ENCODE peak calls at places on chromosomes 6 and 20, in seven cellular contexts. I is body of pancreas, S is spleen, N is tibial nerve, V is gastrocnemius medialis, F is HCT116, K is uterus. G is an unnamed sample.

GRCh38 chr20:10925767-10926166 is 252.0 kb upstream of the JAG1 start:
- DNase-seq in I (no peak), S (no peak), N (no peak), V (no peak), F (no peak), K (no peak), G (no peak)

GRCh38 chr20:37986063-37986858 is 47.0 kb downstream of the TTI1 start:
- DNase-seq in I (no peak), S (no peak), N (no peak), V (no peak), F (no peak), K (no peak), G (no peak)

GRCh38 chr6:149934249-149935156 is 7.3 kb upstream of the ULBP2 start:
- DNase-seq in I (peak; percentile 74), S (no peak), N (peak; percentile 54), V (no peak), F (peak; percentile 76), K (peak; percentile 61), G (peak; percentile 90)

GRCh38 chr6:166707045-166707444 is 80.0 kb upstream of the RPS6KA2 start:
- DNase-seq in I (peak; percentile 67), S (peak; percentile 82), N (no peak), V (no peak), F (no peak), K (no peak), G (no peak)

GRCh38 chr6:106692112-106692822 is 62.9 kb downstream of the QRSL1 start:
- DNase-seq in I (peak; percentile 90), S (no peak), N (no peak), V (no peak), F (no peak), K (no peak), G (no peak)

GRCh38 chr6:16256781-16257180 is 18.4 kb downstream of the GMPR start:
- DNase-seq in I (no peak), S (no peak), N (no peak), V (no peak), F (no peak), K (no peak), G (no peak)

GRCh38 chr20:13400453-13400852 is 179.4 kb downstream of the ISM1 start:
- DNase-seq in I (no peak), S (no peak), N (no peak), V (no peak), F (no peak), K (no peak), G (no peak)

GRCh38 chr6:165799736-165800135 is 136.7 kb upstream of the PDE10A start:
- DNase-seq in I (peak; percentile 48), S (no peak), N (no peak), V (no peak), F (no peak), K (peak; percentile 43), G (no peak)

GRCh38 chr6:163252132-163252729 is 162.3 kb upstream of the QKI start:
- DNase-seq in I (peak; percentile 7), S (no peak), N (no peak), V (no peak), F (no peak), K (no peak), G (no peak)

GRCh38 chr20:59670786-59671492 is 66.6 kb downstream of the PHACTR3 start:
- DNase-seq in I (no peak), S (no peak), N (no peak), V (no peak), F (no peak), K (no peak), G (no peak)

GRCh38 chr20:13554076-13554475 is 84.7 kb downstream of the TASP1 start:
- DNase-seq in I (no peak), S (no peak), N (no peak), V (no peak), F (no peak), K (no peak), G (no peak)

GRCh38 chr20:21395666-21396044 is 1.7 kb downstream of the NKX2-4 start:
- DNase-seq in I (no peak), S (no peak), N (no peak), V (no peak), F (no peak), K (no peak), G (no peak)

GRCh38 chr20:21397341-21398108 is at the start of gene NKX2-4:
- DNase-seq in I (no peak), S (no peak), N (no peak), V (no peak), F (no peak), K (no peak), G (no peak)

GRCh38 chr20:21396045-21396893 is 1.1 kb downstream of the NKX2-4 start:
- DNase-seq in I (peak; percentile 8), S (no peak), N (no peak), V (no peak), F (no peak), K (no peak), G (no peak)

GRCh38 chr20:21398109-21398480 is 769 bp upstream of the NKX2-4 start:
- DNase-seq in I (no peak), S (no peak), N (no peak), V (no peak), F (no peak), K (no peak), G (no peak)

DNA sequence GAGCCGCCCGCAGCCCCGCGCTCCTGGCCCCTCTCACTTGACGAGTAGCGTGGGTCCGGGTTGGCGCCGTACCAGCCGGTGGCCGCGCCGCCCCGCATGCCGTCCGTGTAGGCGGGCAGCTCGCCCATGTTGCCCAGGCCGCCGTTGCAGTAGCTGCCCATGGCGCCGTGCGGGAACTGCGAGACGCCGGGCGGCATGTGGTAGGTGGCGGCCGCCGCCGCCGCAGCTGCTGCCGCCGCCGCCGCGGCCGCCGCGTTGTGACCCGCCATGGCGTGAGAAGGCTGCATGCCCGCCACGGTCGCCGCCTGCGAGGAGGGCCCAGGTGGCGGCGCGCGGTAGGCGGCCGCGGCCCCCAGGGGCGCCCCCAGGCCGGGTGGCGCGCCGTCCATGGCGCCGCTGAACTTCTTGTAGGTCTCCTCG is 395 bp downstream of the NKX2-4 start:
- DNase-seq in I (no peak), S (no peak), N (no peak), V (no peak), F (no peak), K (no peak), G (no peak)
- H3K4me3 ChIP-seq in I (no peak overlapping the region), S (peak overlapping the region; percentile 17), N (peak overlapping the region; percentile 27), V (no peak overlapping the region), F (no peak overlapping the region), K (no peak overlapping the region), G (no peak overlapping the region)

GRCh38 chr20:31538327-31538726 is 24.1 kb downstream of the HM13 start:
- DNase-seq in I (no peak), S (no peak), N (no peak), V (no peak), F (no peak), K (no peak), G (no peak)

GRCh38 chr20:31535298-31535697 is 21.1 kb downstream of the HM13 start:
- DNase-seq in I (no peak), S (no peak), N (no peak), V (no peak), F (no peak), K (no peak), G (no peak)

GRCh38 chr20:31537859-31538245 is 23.6 kb downstream of the HM13 start:
- DNase-seq in I (no peak), S (no peak), N (no peak), V (no peak), F (no peak), K (no peak), G (no peak)

GRCh38 chr20:31537116-31537858 is 23.0 kb downstream of the HM13 start:
- DNase-seq in I (no peak), S (no peak), N (no peak), V (no peak), F (no peak), K (no peak), G (no peak)

GRCh38 chr20:31536575-31536974 is 22.3 kb downstream of the HM13 start:
- DNase-seq in I (no peak), S (no peak), N (no peak), V (no peak), F (no peak), K (no peak), G (no peak)
- TF ChIP-seq POLR2A in I (no peak), S (no peak), N (no peak), V (no peak), F (no peak), K (no peak), G (no peak)

DNA sequence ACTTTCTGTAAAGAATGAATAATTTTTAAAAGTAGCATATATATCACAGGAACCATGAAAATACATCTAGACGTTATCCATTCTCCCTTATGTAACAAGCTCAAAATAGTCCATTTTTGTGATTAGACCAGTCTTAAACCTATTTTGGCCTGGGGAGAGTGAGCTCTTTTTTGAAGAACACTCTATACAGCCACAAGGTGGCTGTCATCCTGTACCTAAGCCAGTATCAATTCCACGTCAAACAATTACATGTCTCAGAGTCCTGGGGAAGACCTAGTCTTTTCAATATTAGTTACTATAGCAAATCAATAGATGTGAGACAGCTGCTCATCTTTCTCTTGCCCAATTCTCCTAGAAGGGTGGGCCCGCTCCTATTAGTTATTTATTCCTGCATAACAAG is 28.4 kb downstream of the FBXO5 start:
- DNase-seq in I (no peak), S (no peak), N (no peak), V (no peak), F (no peak), K (no peak), G (no peak)
- TF ChIP-seq CTCF in I (no peak), S (no peak), N (no peak), V (no peak), F (peak; percentile 29), K (no peak), G (no peak)

DNA sequence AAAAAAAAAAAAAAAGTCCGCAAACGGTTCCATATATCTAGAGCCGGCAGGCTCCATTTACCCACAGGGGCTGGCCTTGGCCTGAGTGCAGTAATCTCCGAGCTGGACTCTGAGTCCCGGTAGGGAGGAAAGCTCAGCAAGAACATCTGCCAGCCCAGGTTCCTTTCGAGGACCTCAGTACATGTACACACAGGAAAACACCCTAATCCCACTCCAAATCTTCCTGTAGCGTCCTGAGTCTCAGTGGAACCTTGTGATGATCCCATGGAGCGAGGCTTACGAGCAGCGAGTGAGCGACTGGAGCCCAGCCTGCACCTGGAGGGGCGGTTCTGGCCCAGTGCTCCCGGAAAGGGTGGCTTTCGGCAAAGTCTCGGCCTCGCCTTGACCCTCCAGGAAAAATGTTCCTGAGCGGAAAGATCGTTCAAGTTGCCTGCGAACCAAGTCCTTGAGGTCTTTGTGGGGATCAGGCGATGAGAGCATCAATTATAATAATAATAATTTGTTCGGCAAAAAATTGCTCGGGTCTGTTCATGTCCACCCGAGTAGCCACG is 32.1 kb downstream of the PRSS16 start:
- DNase-seq in I (no peak), S (no peak), N (no peak), V (no peak), F (no peak), K (no peak), G (no peak)
- H3K4me3 ChIP-seq in I (no peak overlapping the region), S (no peak overlapping the region), N (no peak overlapping the region), V (peak overlapping the region; percentile 9), F (no peak overlapping the region), K (no peak overlapping the region), G (no peak overlapping the region)